ENCODE peak calls at places on chromosome 7, in four cellular contexts. D, M, E and C are unnamed samples.

GRCh38 chr7:42274052-42274451 is 37.0 kb upstream of the GLI3 start:
- DNase-seq in D (no peak), M (no peak), E (no peak), C (no peak)

GRCh38 chr7:36911788-36912187 is 187.5 kb upstream of the AOAH start:
- DNase-seq in D (no peak), M (no peak), E (no peak), C (no peak)

GRCh38 chr7:1940863-1941262 is 270.8 kb downstream of the ELFN1 start:
- DNase-seq in E (peak), M (no peak), D (peak), C (no peak)

GRCh38 chr7:155778349-155778748 is 33.9 kb downstream of the SHH start:
- DNase-seq in M (peak), E (no peak), D (no peak), C (no peak)

GRCh38 chr7:117004899-117005298 is 51.6 kb downstream of the ST7 start:
- DNase-seq in M (no peak), D (no peak), E (no peak), C (no peak)

GRCh38 chr7:36018816-36019484 is 134.1 kb upstream of the EEPD1 start:
- DNase-seq in M (no peak), E (no peak), D (no peak), C (no peak)

GRCh38 chr7:34677491-34677890 is 19.5 kb downstream of the NPSR1 start:
- DNase-seq in E (no peak), M (no peak), D (no peak), C (peak)

GRCh38 chr7:137687556-137688280 is 159.1 kb downstream of the DGKI start:
- DNase-seq in E (no peak), D (no peak), M (no peak), C (no peak)

GRCh38 chr7:140593583-140593982 is 47.0 kb downstream of the DENND2A start:
- DNase-seq in E (no peak), D (no peak), M (no peak), C (no peak)

GRCh38 chr7:85341973-85342372 is 155.1 kb upstream of the SEMA3D start:
- DNase-seq in M (no peak), E (no peak), D (no peak), C (no peak)

GRCh38 chr7:143329471-143330170 is 13.7 kb downstream of the CLCN1 start:
- DNase-seq in E (no peak), M (no peak), D (no peak), C (no peak)

GRCh38 chr7:143327903-143328302 is 12.0 kb downstream of the CLCN1 start:
- DNase-seq in M (no peak), E (no peak), D (no peak), C (no peak)

GRCh38 chr7:143337216-143337615 is 21.3 kb downstream of the CLCN1 start:
- DNase-seq in M (no peak), E (no peak), D (no peak), C (no peak)

GRCh38 chr7:143334244-143334643 is 18.3 kb downstream of the CLCN1 start:
- DNase-seq in D (no peak), E (no peak), M (no peak), C (no peak)

GRCh38 chr7:143331179-143331825 is 15.4 kb downstream of the CLCN1 start:
- DNase-seq in D (peak), E (no peak), M (no peak), C (no peak)
- H3K4me3 ChIP-seq in D (no peak), E (no peak), M (no peak), C (no peak)

DNA sequence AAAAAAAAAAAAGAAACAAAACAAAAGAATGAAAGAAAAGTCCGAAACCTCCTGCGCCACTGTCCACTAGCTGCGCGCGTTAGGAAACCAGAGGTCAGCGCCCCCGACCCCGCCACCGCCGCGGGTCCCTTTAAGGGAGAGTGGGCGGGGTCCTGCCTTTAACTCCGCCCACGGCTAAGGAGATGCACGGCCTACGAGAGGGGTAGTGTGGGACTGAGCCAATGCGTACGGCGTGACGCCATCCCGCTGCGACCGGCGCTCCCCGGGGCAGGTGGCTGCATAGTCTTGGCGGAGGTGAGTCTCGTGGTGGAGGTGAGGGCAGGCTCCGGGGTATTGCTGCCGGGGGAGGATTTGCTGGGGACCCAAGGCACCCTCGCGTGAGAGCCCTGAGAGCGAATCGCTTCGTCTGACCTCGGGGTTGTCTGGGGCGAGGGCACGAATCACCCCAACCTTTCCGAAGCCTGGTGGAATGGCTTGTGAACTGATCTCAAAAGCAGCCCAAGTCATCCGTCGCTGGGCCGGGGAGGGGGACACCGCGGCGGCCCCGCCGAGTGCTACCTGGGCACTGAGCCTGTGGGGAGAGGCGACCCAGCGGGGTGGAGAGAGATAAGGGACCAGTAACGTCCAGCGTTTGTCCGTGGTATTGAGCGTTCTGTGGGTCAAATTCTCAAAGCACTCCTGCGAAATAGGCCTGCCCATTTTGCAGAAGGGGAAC is at the start of gene MRPS17:
- DNase-seq in E (peak), D (peak), M (peak), C (peak)
- TF ChIP-seq CTCF in E (no peak), D (no peak), M (no peak), C (no peak)

DNA sequence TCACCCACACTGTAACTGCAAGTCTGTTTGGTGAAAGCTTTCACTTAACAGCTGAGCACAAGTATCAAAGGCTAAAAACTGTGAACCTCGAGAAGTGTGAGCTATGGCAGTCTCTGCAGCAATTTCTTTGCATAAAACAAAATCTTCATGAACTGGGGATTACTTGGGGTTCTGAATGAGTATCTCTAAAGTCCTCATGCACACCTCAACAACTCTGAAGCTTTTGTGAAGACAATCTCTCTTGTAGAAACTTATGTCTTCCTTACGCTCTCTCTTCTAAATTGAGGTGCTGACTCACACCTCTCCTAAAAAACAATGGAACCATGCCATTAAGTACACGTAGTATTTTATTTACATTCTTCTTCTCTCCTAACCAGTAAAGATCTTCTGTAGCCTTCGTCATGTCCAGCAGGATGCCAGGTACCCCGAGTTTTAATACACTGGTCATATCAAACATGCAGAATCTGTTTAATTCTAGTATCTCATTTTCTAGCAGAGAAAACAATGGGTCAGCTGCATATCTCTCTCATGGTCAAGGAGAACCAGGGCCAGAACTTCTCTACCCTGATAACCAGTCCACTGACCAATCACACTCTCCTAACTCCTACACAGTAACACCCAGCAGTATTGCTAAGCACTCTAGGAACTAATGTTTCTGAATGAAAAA is 76.9 kb downstream of the UBE2H start:
- DNase-seq in E (no peak), D (no peak), M (no peak), C (no peak)
- H3K4me3 ChIP-seq in E (no peak), D (peak), M (no peak), C (peak)

DNA sequence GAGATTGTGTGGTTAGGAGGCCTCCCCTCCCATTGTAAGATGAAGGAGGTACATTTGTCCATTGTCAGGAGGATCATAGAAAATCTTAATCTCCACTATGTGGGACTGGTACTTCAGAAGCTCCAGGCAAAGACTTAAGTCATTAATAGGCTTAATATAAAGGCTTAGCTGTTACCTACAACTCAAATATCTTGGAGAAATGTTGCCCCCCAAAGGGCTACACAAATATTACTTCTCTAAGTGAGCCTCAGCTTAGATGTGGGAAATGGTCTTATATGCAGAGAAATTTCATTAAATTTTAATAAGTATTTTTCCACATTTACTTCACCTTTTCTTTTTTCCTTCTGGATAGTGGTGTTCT is 27.2 kb downstream of the TAS2R41 start:
- DNase-seq in E (no peak), D (no peak), M (no peak), C (no peak)
- TF ChIP-seq CTCF in E (no peak), D (no peak), M (no peak), C (no peak)

GRCh38 chr7:327991-328702 is 38.2 kb downstream of the FOXL3 start:
- DNase-seq in M (no peak), E (no peak), D (peak), C (no peak)

GRCh38 chr7:326273-326672 is 36.3 kb downstream of the FOXL3 start:
- DNase-seq in M (no peak), E (no peak), D (peak), C (no peak)

GRCh38 chr7:326845-327304 is 36.9 kb downstream of the FOXL3 start:
- DNase-seq in E (no peak), D (peak), M (peak), C (no peak)

GRCh38 chr7:325811-326210 is 35.8 kb downstream of the FOXL3 start:
- DNase-seq in E (no peak), D (no peak), M (no peak), C (no peak)

DNA sequence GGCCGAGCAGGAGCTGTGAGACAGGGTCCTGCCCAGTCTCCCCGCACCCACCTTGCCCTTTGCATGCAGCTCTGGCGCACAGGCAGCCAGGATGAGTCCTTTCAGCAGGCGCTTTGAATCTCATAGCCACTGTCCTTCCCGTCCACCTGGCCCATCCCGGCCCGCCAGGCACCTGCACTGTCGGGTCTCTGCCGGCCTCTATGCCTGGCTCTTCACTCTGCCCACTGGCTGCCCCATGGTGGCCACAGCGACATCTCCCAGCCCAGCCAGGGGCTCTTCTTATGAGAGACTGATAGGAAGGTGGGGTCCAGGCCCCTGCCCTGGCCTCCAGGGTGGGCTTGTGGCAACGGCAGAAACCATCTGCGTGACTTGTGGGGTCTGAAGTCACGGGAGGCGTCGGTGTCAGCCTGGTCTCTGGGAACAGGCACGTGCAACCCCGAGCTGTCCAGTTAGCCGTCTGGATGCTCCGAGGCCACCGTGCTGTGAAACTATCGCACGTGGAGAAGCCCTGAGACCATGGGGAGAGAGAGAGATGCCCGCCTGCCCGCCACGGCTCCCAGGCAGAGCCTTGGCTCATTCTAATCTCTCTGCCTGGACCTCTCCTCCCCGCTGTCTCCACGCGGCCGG is 37.4 kb downstream of the FOXL3 start:
- DNase-seq in E (no peak), D (peak), M (no peak), C (no peak)
- H3K4me3 ChIP-seq in E (no peak), D (no peak), M (no peak), C (no peak)

GRCh38 chr7:27092753-27093097 is 3.1 kb downstream of the HOXA1 start:
- DNase-seq in M (no peak), E (no peak), D (no peak), C (no peak)

GRCh38 chr7:27088002-27088931 is 7.5 kb downstream of the HOXA1 start:
- DNase-seq in D (no peak), E (no peak), M (no peak), C (no peak)

GRCh38 chr7:27094304-27095049 is 1.3 kb downstream of the HOXA1 start:
- DNase-seq in D (no peak), M (no peak), E (no peak), C (no peak)

GRCh38 chr7:27091936-27092752 is 3.7 kb downstream of the HOXA1 start:
- DNase-seq in D (no peak), M (no peak), E (no peak), C (no peak)

DNA sequence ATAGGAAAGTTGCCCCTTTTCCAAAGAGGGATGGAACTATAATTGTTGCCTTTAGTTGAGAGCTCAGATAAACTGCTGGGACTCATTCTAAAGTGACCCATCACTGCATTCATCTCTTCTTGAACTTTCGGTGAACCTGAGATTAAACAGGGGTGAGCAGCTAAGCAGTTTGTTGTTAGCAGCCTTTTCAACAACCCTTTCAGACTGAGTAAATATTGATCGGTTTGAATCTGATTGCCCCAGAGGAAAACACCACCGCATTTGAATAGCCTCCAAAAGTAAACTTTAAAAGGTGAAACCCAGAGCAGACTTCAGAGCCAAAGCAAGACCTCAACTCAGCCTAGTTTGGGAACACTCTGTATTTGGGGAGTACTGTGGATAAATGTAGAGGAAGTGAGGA is 4.7 kb downstream of the HOXA1 start:
- DNase-seq in M (no peak), D (no peak), E (no peak), C (no peak)
- TF ChIP-seq CTCF in M (no peak), D (no peak), E (no peak), C (no peak)